ENCODE peak calls at places on chromosomes 12 and 14, in nine cellular contexts. I is stimulated activated naive CD4-positive, alpha-beta T cell; A is Peyer's patch; G is stimulated activated CD4-positive, alpha-beta T cell treated with anti-CD3 and anti-CD28 coated beads, Interleukin-2, amount 100 ng/mL, for 4 hours; E is activated CD4-positive, alpha-beta T cell treated with anti-CD3 and anti-CD28 coated beads, Interleukin-2, amount 10 ng/mL, durations not matched to agents 7 days and 5 days; T is progenitor cell of endocrine pancreas; W is Kasumi-1; Z is endothelial cell; S is kidney tubule cell. Y is an unnamed sample.

GRCh38 chr12:26633591-26634210 is 199.3 kb downstream of the ITPR2 start:
- DNase-seq in I (no peak), A (no peak), G (no peak), E (no peak), T (no peak), W (no peak), Z (no peak), S (peak; percentile 79), Y (no peak)

GRCh38 chr12:116582610-116583009 is 23.4 kb downstream of the MAP1LC3B2 start:
- DNase-seq in I (no peak), A (no peak), G (no peak), E (no peak), T (no peak), W (no peak), Z (no peak), S (no peak), Y (no peak)

GRCh38 chr12:125340791-125341190 is 275.6 kb downstream of the AACS start:
- DNase-seq in I (no peak), A (no peak), G (no peak), E (no peak), T (no peak), W (no peak), Z (no peak), S (peak; percentile 69), Y (no peak)

GRCh38 chr14:36971263-36971855 is 201.0 kb downstream of the SLC25A21 start:
- DNase-seq in I (no peak), A (no peak), G (no peak), E (no peak), T (no peak), W (no peak), Z (no peak), S (no peak), Y (no peak)

GRCh38 chr12:78146365-78146772 is 315.7 kb downstream of the NAV3 start:
- DNase-seq in I (no peak), A (no peak), G (no peak), E (no peak), T (no peak), W (peak; percentile 57), Z (no peak), S (peak; percentile 47), Y (peak; percentile 20)

GRCh38 chr14:104972301-104973211 is 5.6 kb downstream of the AHNAK2 start:
- DNase-seq in I (no peak), A (no peak), G (no peak), E (no peak), T (no peak), W (no peak), Z (no peak), S (peak; percentile 96), Y (no peak)

GRCh38 chr12:19190292-19191031 is 60.9 kb downstream of the PLEKHA5 start:
- DNase-seq in I (no peak), A (no peak), G (no peak), E (no peak), T (no peak), W (peak; percentile 79), Z (no peak), S (peak; percentile 61), Y (no peak)

GRCh38 chr12:52036587-52037171 is 14.6 kb upstream of the NR4A1 start:
- DNase-seq in I (peak; percentile 86), A (peak; percentile 87), G (peak; percentile 85), E (peak; percentile 80), T (peak; percentile 64), W (peak; percentile 22), Z (peak; percentile 59), S (peak; percentile 76), Y (peak; percentile 87)

GRCh38 chr12:89412665-89413064 is 60.4 kb upstream of the DUSP6 start:
- DNase-seq in I (no peak), A (no peak), G (no peak), E (no peak), T (no peak), W (no peak), Z (no peak), S (no peak), Y (no peak)

GRCh38 chr12:90163975-90164374 is 455.3 kb upstream of the ATP2B1 start:
- DNase-seq in I (no peak), A (no peak), G (no peak), E (no peak), T (no peak), W (no peak), Z (no peak), S (no peak), Y (no peak)

GRCh38 chr14:93527076-93527692 is 96.4 kb downstream of the UNC79 start:
- DNase-seq in I (no peak), A (no peak), G (no peak), E (no peak), T (no peak), W (no peak), Z (no peak), S (peak; percentile 55), Y (no peak)

GRCh38 chr12:81759215-81759991 is at the start of gene PPFIA2:
- DNase-seq in I (no peak), A (no peak), G (no peak), E (peak; percentile 19), T (no peak), W (no peak), Z (peak; percentile 18), S (peak; percentile 33), Y (no peak)

GRCh38 chr12:115158816-115159215 is 474.8 kb upstream of the TBX3 start:
- DNase-seq in I (no peak), A (no peak), G (no peak), E (no peak), T (no peak), W (no peak), Z (no peak), S (no peak), Y (no peak)

GRCh38 chr12:5259523-5259922 is 172.4 kb upstream of the NTF3 start:
- DNase-seq in I (no peak), A (no peak), G (no peak), E (no peak), T (no peak), W (no peak), Z (no peak), S (no peak), Y (no peak)